ENCODE peak calls at places on chromosomes 6 and 20, in four cellular contexts. J, D, M and B are unnamed samples. For H3K79me2, the result is how much of the 10 kb centered on the place peaks cover.

GRCh38 chr6:102154874-102155273 is 761.4 kb downstream of the GRIK2 start:
- DNase-seq in D (no peak), J (no peak), M (no peak), B (no peak)

GRCh38 chr6:36724514-36725385 is 27.1 kb downstream of the RAB44 start:
- DNase-seq in D (peak), J (peak), M (peak), B (peak)

GRCh38 chr6:50093116-50093937 is 43.6 kb upstream of the DEFB112 start:
- DNase-seq in D (no peak), M (no peak), J (no peak), B (no peak)

GRCh38 chr6:131015630-131016263 is 47.3 kb downstream of the EPB41L2 start:
- DNase-seq in J (no peak), M (no peak), D (no peak), B (no peak)

GRCh38 chr20:64005394-64005793 is 24.5 kb downstream of the PRPF6 start:
- DNase-seq in D (no peak), J (no peak), M (no peak), B (no peak)

GRCh38 chr6:24996145-24996836 is 60.5 kb upstream of the RIPOR2 start:
- DNase-seq in D (peak), M (no peak), J (no peak), B (no peak)

GRCh38 chr6:105991561-105992314 is 94.4 kb upstream of the PRDM1 start:
- DNase-seq in J (peak), M (peak), D (peak), B (peak)

GRCh38 chr6:129684903-129685639 is 24.9 kb downstream of the ARHGAP18 start:
- DNase-seq in D (no peak), J (no peak), M (no peak), B (no peak)

GRCh38 chr20:48381353-48382120 is 446.3 kb downstream of the PREX1 start:
- DNase-seq in M (no peak), J (no peak), D (no peak), B (no peak)

GRCh38 chr6:137332637-137333228 is 113.5 kb upstream of the IFNGR1 start:
- DNase-seq in J (no peak), D (peak), M (no peak), B (peak)

GRCh38 chr6:136486357-136486756 is 63.9 kb downstream of the MAP7 start:
- DNase-seq in J (no peak), M (no peak), D (no peak), B (no peak)

GRCh38 chr6:7201732-7202541 is 94.2 kb downstream of the RREB1 start:
- DNase-seq in J (no peak), M (no peak), D (peak), B (no peak)

GRCh38 chr6:117591405-117591804 is 10.9 kb downstream of the GOPC start:
- DNase-seq in J (no peak), D (peak), M (no peak), B (no peak)

GRCh38 chr6:80440496-80441160 is 334.2 kb downstream of the BCKDHB start:
- DNase-seq in J (no peak), D (no peak), M (no peak), B (no peak)

GRCh38 chr6:1423578-1423977 is 34.2 kb downstream of the FOXF2 start:
- DNase-seq in D (peak), M (no peak), J (no peak), B (no peak)

GRCh38 chr6:48281217-48281616 is 170.2 kb upstream of the PTCHD4 start:
- DNase-seq in D (no peak), M (no peak), J (no peak), B (no peak)

GRCh38 chr6:79544299-79544927 is 7.2 kb upstream of the LCA5 start:
- DNase-seq in J (no peak), M (no peak), D (peak), B (peak)

GRCh38 chr6:97445406-97445805 is 162.4 kb upstream of the MMS22L start:
- DNase-seq in J (no peak), M (no peak), D (no peak), B (no peak)

GRCh38 chr6:75213732-75214131 is 7.9 kb upstream of the COL12A1 start:
- DNase-seq in D (no peak), J (no peak), M (no peak), B (no peak)

GRCh38 chr6:119978274-119978889 is 628.8 kb upstream of the MAN1A1 start:
- DNase-seq in J (no peak), M (no peak), D (peak), B (peak)

GRCh38 chr6:157603314-157603940 is 219.6 kb upstream of the SNX9 start:
- DNase-seq in D (no peak), J (no peak), M (no peak), B (no peak)

GRCh38 chr6:10302566-10303235 is 112.2 kb downstream of the TFAP2A start:
- DNase-seq in D (no peak), M (no peak), J (no peak), B (no peak)

GRCh38 chr6:148864941-148865340 is 118.1 kb downstream of the UST start:
- DNase-seq in J (no peak), D (no peak), M (no peak), B (no peak)

GRCh38 chr6:15290962-15291704 is 45.3 kb downstream of the JARID2 start:
- DNase-seq in M (no peak), J (no peak), D (peak), B (no peak)

GRCh38 chr6:15290067-15290641 is 44.3 kb downstream of the JARID2 start:
- DNase-seq in J (no peak), D (no peak), M (no peak), B (no peak)

GRCh38 chr6:15288856-15289255 is 43.0 kb downstream of the JARID2 start:
- DNase-seq in M (no peak), D (no peak), J (no peak), B (no peak)

GRCh38 chr6:15285682-15286294 is 39.9 kb downstream of the JARID2 start:
- DNase-seq in J (no peak), M (no peak), D (peak), B (no peak)

DNA sequence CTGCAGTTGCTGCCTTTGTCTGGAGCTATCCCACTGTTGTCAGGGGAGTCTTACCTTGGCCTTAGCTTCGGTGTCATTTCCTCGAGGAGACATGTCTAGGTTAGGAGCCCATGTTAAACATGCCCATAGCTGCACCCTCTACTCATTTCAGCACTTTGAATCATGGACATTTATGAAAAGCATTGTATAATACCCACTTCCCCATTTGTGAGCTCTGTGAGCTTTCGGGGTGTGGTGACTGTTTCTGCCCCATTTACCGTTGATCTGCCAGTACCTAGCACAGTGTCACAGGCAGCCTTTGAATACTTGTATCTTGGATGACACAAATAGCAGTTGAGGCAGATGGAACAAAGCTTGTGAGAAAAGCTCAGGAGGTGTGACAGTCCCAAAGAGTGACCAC is 41.8 kb downstream of the JARID2 start:
- DNase-seq in M (no peak), D (no peak), J (no peak), B (no peak)
- H3K79me2 ChIP-seq in M (half or more), D (under half), J (half or more), B (half or more)

DNA sequence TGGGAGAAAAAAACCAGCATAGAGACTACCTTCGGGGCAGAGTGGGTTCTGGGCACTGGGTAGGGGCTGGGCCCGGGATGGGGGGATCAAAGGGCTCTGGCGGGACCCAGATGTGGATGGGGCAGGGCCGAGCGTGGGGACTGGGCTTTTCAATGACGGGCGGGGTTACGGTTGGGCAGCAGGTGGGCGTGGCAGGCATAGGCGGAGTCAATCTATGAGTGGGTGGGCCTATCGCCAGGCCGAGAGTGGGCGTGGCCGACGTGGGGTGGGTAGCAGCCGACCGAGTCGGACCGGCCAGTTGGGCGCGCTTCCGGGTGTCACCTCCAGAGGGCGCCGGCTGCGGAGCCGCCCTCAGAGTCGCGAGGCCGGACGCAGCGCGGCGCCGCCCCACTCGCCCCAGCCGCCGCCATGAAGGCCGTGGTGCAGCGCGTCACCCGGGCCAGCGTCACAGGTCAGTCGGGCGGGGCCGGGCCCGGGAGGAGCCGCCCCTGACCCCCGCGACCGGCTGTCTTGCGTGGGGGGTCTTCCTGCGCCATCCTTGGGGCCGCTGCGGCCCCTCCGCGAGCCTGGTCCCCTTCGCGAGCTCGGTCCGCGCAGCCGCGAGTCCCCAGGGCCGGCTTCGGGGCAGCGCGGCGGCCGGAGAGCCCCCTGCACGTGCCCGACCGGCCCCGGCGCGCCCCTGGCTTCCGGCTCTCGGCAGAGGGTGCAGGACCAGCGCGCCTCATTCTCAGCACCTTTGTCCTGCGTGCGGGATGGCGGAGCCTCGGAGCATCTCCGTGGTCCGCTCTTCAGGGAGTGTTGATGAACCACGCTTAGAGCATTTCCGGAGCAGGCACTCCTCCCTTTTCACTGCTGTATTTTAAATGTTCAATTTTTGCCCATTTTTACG is at the start of gene DTD1:
- DNase-seq in M (peak), D (peak), J (peak), B (peak)
- H3K18ac ChIP-seq in M (no peak), D (peak), J (peak), B (peak)

GRCh38 chr20:36112112-36112511 is 42.4 kb upstream of the EPB41L1 start:
- DNase-seq in J (no peak), D (peak), M (no peak), B (no peak)
- H3K79me2 ChIP-seq in J (under half), D (under half), M (under half), B (under half)

GRCh38 chr6:35494161-35494563 is 2.7 kb downstream of the TEAD3 start:
- DNase-seq in J (peak), D (peak), M (no peak), B (no peak)
- H3K18ac ChIP-seq in J (no peak), D (peak), M (no peak), B (no peak)

DNA sequence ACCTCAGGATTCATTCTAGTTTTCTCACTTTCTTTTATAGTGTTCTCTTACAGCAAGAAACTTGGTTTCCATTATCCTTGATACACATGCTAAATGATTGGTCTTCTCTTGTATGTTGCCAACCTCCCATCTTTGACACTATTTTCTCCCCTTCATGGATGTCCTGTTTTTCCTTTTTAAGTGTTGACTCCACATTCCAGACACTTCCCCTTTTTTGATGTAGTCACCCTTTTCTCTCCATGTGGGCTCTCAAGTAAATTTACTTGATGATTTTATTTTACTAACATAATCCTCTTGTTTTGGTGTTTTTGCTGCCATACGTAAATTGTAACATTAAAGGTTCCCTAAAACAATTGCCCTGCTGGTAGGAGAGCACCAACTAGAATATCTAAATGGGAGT is 148.1 kb downstream of the ZFAND3 start:
- DNase-seq in D (no peak), J (no peak), M (no peak), B (no peak)
- H3K79me2 ChIP-seq in D (under half), J (under half), M (under half), B (under half)

DNA sequence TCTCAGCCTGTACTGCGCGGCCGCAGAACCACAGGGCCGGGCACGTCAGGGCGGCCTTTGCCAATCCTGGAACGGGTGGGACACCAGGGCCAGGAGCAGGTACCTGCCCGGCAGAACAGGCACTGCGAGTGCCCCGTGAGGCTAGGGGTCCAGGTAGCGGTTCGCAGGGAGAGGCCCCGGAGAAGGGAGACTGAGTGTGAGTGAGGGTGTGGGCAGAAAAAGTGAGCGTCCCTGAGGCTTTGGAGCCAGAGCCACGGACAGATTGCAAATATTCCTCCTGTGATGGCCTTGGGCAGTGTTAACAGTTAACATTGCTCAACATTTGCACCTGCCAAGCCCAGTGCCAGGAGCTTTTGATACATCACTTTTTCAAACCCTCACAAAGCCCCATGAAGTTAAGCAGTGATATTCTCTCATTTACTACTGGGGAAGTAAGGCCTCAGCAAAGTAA is 491 bp downstream of the GNMT start:
- DNase-seq in M (no peak), D (peak), J (no peak), B (no peak)
- H3K18ac ChIP-seq in M (no peak), D (no peak), J (no peak), B (no peak)